ENCODE peak calls at places on chromosomes 16 and 17, in seven cellular contexts. One of them, this sample, is unnamed.

GRCh38 chr17:82204831-82205719 is 7.6 kb downstream of the CCDC57 start:
- DNase-seq in sigmoid colon: no peak
- DNase-seq in transverse colon: no peak
- DNase-seq in prostate gland: no peak
- DNase-seq in GM12891: no peak
- DNase-seq in suprapubic skin: no peak
- DNase-seq in breast epithelium: no peak
- DNase-seq in this sample: peak

GRCh38 chr17:43211480-43212402 is at the start of gene TMEM106A:
- DNase-seq in sigmoid colon: peak
- DNase-seq in transverse colon: peak
- DNase-seq in prostate gland: peak
- DNase-seq in GM12891: peak
- DNase-seq in suprapubic skin: peak
- DNase-seq in breast epithelium: peak
- DNase-seq in this sample: no peak

GRCh38 chr17:31068291-31068690 is 26.5 kb upstream of the NF1 start:
- DNase-seq in sigmoid colon: no peak
- DNase-seq in transverse colon: peak
- DNase-seq in prostate gland: no peak
- DNase-seq in GM12891: no peak
- DNase-seq in suprapubic skin: no peak
- DNase-seq in breast epithelium: no peak
- DNase-seq in this sample: peak

GRCh38 chr17:17168401-17168800 is 37.7 kb downstream of the PLD6 start:
- DNase-seq in sigmoid colon: no peak
- DNase-seq in transverse colon: no peak
- DNase-seq in prostate gland: no peak
- DNase-seq in GM12891: no peak
- DNase-seq in suprapubic skin: no peak
- DNase-seq in breast epithelium: no peak
- DNase-seq in this sample: no peak

GRCh38 chr17:32160526-32160925 is 18.2 kb downstream of the RHOT1 start:
- DNase-seq in sigmoid colon: no peak
- DNase-seq in transverse colon: no peak
- DNase-seq in prostate gland: no peak
- DNase-seq in GM12891: no peak
- DNase-seq in suprapubic skin: no peak
- DNase-seq in breast epithelium: no peak
- DNase-seq in this sample: no peak

GRCh38 chr16:80015566-80015965 is 415.0 kb upstream of the MAF start:
- DNase-seq in sigmoid colon: no peak
- DNase-seq in transverse colon: no peak
- DNase-seq in prostate gland: no peak
- DNase-seq in GM12891: no peak
- DNase-seq in suprapubic skin: no peak
- DNase-seq in breast epithelium: no peak
- DNase-seq in this sample: no peak

GRCh38 chr17:59695943-59696681 is 11.1 kb downstream of the PTRH2 start:
- DNase-seq in sigmoid colon: no peak
- DNase-seq in transverse colon: no peak
- DNase-seq in prostate gland: no peak
- DNase-seq in GM12891: no peak
- DNase-seq in suprapubic skin: no peak
- DNase-seq in breast epithelium: no peak
- DNase-seq in this sample: no peak

GRCh38 chr16:52592216-52592592 is 45.3 kb upstream of the TOX3 start:
- DNase-seq in sigmoid colon: no peak
- DNase-seq in transverse colon: no peak
- DNase-seq in prostate gland: no peak
- DNase-seq in GM12891: no peak
- DNase-seq in suprapubic skin: no peak
- DNase-seq in breast epithelium: no peak
- DNase-seq in this sample: no peak

DNA sequence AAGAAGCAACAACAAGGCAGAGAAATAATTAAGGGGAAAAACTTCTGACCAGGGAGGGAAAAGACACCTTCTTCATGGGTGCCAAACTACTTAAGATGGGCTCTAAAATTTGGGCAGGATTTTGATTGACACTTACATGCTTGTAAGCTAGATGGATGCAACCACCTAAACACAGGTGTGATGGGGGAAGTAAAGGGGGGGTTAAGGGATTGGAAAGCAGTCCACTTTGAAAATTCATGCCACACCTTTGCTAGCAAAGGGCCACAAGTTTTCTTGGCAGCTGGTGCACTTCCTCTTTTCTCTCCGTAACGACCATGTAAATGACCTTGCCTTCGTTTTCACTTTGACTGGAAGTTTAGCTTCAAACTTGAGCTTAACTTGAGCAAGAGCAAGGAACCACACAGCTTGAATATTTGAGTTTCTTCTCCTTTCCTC is 14.3 kb upstream of the PRKAR1A start:
- DNase-seq in sigmoid colon: no peak
- DNase-seq in transverse colon: peak
- DNase-seq in prostate gland: no peak
- DNase-seq in GM12891: peak
- DNase-seq in suprapubic skin: no peak
- DNase-seq in breast epithelium: no peak
- DNase-seq in this sample: no peak
- TF ChIP-seq POLR2AphosphoS5 in sigmoid colon: no peak
- TF ChIP-seq POLR2AphosphoS5 in transverse colon: no peak
- TF ChIP-seq POLR2AphosphoS5 in prostate gland: no peak
- TF ChIP-seq POLR2AphosphoS5 in GM12891: peak
- TF ChIP-seq POLR2AphosphoS5 in suprapubic skin: no peak
- TF ChIP-seq POLR2AphosphoS5 in breast epithelium: no peak
- TF ChIP-seq POLR2AphosphoS5 in this sample: peak

GRCh38 chr16:66845791-66846221 is 1.6 kb downstream of the CA7 start:
- DNase-seq in sigmoid colon: no peak
- DNase-seq in transverse colon: no peak
- DNase-seq in prostate gland: no peak
- DNase-seq in GM12891: no peak
- DNase-seq in suprapubic skin: no peak
- DNase-seq in breast epithelium: no peak
- DNase-seq in this sample: no peak
- TF ChIP-seq POLR2AphosphoS5 in sigmoid colon: no peak
- TF ChIP-seq POLR2AphosphoS5 in transverse colon: no peak
- TF ChIP-seq POLR2AphosphoS5 in prostate gland: no peak
- TF ChIP-seq POLR2AphosphoS5 in GM12891: no peak
- TF ChIP-seq POLR2AphosphoS5 in suprapubic skin: no peak
- TF ChIP-seq POLR2AphosphoS5 in breast epithelium: no peak
- TF ChIP-seq POLR2AphosphoS5 in this sample: no peak

GRCh38 chr16:70659546-70659945 is 13.2 kb downstream of the IL34 start:
- DNase-seq in sigmoid colon: peak
- DNase-seq in transverse colon: no peak
- DNase-seq in prostate gland: no peak
- DNase-seq in GM12891: no peak
- DNase-seq in suprapubic skin: no peak
- DNase-seq in breast epithelium: no peak
- DNase-seq in this sample: no peak

GRCh38 chr16:70656712-70657263 is 10.4 kb downstream of the IL34 start:
- DNase-seq in sigmoid colon: no peak
- DNase-seq in transverse colon: no peak
- DNase-seq in prostate gland: no peak
- DNase-seq in GM12891: no peak
- DNase-seq in suprapubic skin: no peak
- DNase-seq in breast epithelium: no peak
- DNase-seq in this sample: no peak

GRCh38 chr16:70658921-70659320 is 12.6 kb downstream of the IL34 start:
- DNase-seq in sigmoid colon: peak
- DNase-seq in transverse colon: no peak
- DNase-seq in prostate gland: no peak
- DNase-seq in GM12891: no peak
- DNase-seq in suprapubic skin: no peak
- DNase-seq in breast epithelium: no peak
- DNase-seq in this sample: no peak

GRCh38 chr16:70656065-70656711 is 9.8 kb downstream of the IL34 start:
- DNase-seq in sigmoid colon: peak
- DNase-seq in transverse colon: no peak
- DNase-seq in prostate gland: no peak
- DNase-seq in GM12891: no peak
- DNase-seq in suprapubic skin: no peak
- DNase-seq in breast epithelium: no peak
- DNase-seq in this sample: no peak

DNA sequence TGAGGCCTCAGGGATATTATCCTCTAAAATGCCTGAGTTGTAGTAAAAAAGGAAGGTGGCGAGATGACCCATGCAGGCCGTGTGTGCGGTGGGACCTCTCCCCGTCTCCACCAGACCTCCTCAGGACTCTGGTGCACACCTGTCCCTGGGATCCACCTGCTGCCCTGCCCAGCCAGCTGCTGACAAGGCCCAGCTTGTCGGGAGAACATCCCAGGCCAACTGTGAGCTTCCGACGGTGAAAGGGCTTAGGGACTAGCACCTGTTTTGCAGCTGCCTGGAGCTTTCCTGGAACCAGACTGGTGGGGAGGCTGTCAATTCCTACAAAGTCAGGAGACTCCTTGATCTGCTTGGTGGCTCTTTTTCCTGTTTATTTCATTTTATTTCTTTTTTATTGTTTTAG is 11.6 kb downstream of the IL34 start:
- DNase-seq in sigmoid colon: peak
- DNase-seq in transverse colon: no peak
- DNase-seq in prostate gland: no peak
- DNase-seq in GM12891: no peak
- DNase-seq in suprapubic skin: no peak
- DNase-seq in breast epithelium: no peak
- DNase-seq in this sample: no peak
- TF ChIP-seq POLR2AphosphoS5 in sigmoid colon: no peak
- TF ChIP-seq POLR2AphosphoS5 in transverse colon: no peak
- TF ChIP-seq POLR2AphosphoS5 in prostate gland: no peak
- TF ChIP-seq POLR2AphosphoS5 in GM12891: no peak
- TF ChIP-seq POLR2AphosphoS5 in suprapubic skin: no peak
- TF ChIP-seq POLR2AphosphoS5 in breast epithelium: no peak
- TF ChIP-seq POLR2AphosphoS5 in this sample: no peak

DNA sequence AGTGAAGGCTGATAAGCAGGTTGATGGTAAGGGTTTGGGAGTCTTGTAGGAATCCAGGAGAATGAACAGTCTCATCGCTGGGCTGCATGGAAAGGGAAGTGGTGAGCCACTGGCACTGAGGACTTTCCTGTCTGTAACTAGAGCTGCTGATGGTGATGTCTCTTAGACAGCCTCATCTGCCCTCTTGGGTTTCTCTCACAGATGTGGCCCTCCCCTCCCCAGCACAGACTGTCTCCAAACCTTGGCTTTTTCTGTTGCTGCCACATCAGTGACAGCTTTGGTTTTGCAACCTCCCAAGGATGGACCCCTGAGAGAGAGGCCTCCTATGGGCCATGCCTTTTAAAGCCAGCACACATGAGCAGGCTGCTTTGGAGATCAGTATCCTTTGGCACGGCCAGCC is 16.9 kb downstream of the PLCG2 start:
- DNase-seq in sigmoid colon: no peak
- DNase-seq in transverse colon: peak
- DNase-seq in prostate gland: no peak
- DNase-seq in GM12891: no peak
- DNase-seq in suprapubic skin: no peak
- DNase-seq in breast epithelium: no peak
- DNase-seq in this sample: peak
- TF ChIP-seq POLR2AphosphoS5 in sigmoid colon: no peak
- TF ChIP-seq POLR2AphosphoS5 in transverse colon: no peak
- TF ChIP-seq POLR2AphosphoS5 in prostate gland: no peak
- TF ChIP-seq POLR2AphosphoS5 in GM12891: no peak
- TF ChIP-seq POLR2AphosphoS5 in suprapubic skin: no peak
- TF ChIP-seq POLR2AphosphoS5 in breast epithelium: no peak
- TF ChIP-seq POLR2AphosphoS5 in this sample: no peak

DNA sequence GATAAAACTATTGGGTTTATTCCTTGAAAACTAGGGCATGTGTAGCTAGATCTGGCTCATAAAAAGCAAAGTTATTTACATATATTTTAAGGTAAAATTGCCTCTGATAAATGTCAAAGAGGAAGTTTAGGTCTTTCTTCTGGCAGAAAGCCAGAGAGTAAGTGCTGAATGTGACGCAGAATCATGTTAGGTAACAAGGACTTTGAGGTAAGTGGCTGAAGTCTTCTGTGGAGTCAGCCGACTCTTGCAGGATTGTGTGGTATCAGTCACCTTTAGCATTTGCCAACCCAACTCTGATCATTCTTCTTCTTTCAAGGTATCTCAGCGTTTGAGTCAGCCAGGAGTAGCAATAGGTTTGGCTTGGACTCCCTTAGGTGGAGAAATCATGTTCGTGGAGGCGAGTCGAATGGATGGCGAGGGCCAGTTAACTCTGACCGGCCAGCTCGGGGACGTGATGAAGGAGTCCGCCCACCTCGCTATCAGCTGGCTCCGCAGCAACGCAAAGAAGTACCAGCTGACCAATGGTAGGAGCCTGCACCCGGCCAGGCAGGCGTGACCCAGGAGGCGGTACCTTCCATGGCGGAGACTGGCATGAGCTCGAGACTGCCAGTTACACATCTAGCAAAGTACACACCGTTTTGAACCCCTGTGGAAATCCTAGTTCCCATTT is 37.9 kb downstream of the SIAH1 start:
- DNase-seq in sigmoid colon: no peak
- DNase-seq in transverse colon: no peak
- DNase-seq in prostate gland: no peak
- DNase-seq in GM12891: no peak
- DNase-seq in suprapubic skin: no peak
- DNase-seq in breast epithelium: no peak
- DNase-seq in this sample: peak
- TF ChIP-seq POLR2AphosphoS5 in sigmoid colon: no peak
- TF ChIP-seq POLR2AphosphoS5 in transverse colon: no peak
- TF ChIP-seq POLR2AphosphoS5 in prostate gland: no peak
- TF ChIP-seq POLR2AphosphoS5 in GM12891: no peak
- TF ChIP-seq POLR2AphosphoS5 in suprapubic skin: no peak
- TF ChIP-seq POLR2AphosphoS5 in breast epithelium: no peak
- TF ChIP-seq POLR2AphosphoS5 in this sample: no peak

GRCh38 chr17:77147357-77147801 is 6.6 kb downstream of the SEC14L1 start:
- DNase-seq in sigmoid colon: no peak
- DNase-seq in transverse colon: peak
- DNase-seq in prostate gland: no peak
- DNase-seq in GM12891: peak
- DNase-seq in suprapubic skin: no peak
- DNase-seq in breast epithelium: no peak
- DNase-seq in this sample: no peak

GRCh38 chr17:77145209-77145608 is 4.4 kb downstream of the SEC14L1 start:
- DNase-seq in sigmoid colon: no peak
- DNase-seq in transverse colon: no peak
- DNase-seq in prostate gland: no peak
- DNase-seq in GM12891: no peak
- DNase-seq in suprapubic skin: no peak
- DNase-seq in breast epithelium: no peak
- DNase-seq in this sample: no peak

GRCh38 chr17:77146882-77147281 is 6.1 kb downstream of the SEC14L1 start:
- DNase-seq in sigmoid colon: no peak
- DNase-seq in transverse colon: peak
- DNase-seq in prostate gland: no peak
- DNase-seq in GM12891: no peak
- DNase-seq in suprapubic skin: no peak
- DNase-seq in breast epithelium: no peak
- DNase-seq in this sample: no peak

GRCh38 chr17:77144227-77144626 is 3.5 kb downstream of the SEC14L1 start:
- DNase-seq in sigmoid colon: peak
- DNase-seq in transverse colon: no peak
- DNase-seq in prostate gland: no peak
- DNase-seq in GM12891: no peak
- DNase-seq in suprapubic skin: no peak
- DNase-seq in breast epithelium: no peak
- DNase-seq in this sample: no peak

GRCh38 chr17:77145635-77146632 is 5.2 kb downstream of the SEC14L1 start:
- DNase-seq in sigmoid colon: peak
- DNase-seq in transverse colon: peak
- DNase-seq in prostate gland: peak
- DNase-seq in GM12891: no peak
- DNase-seq in suprapubic skin: peak
- DNase-seq in breast epithelium: peak
- DNase-seq in this sample: no peak
- TF ChIP-seq POLR2AphosphoS5 in sigmoid colon: no peak
- TF ChIP-seq POLR2AphosphoS5 in transverse colon: peak
- TF ChIP-seq POLR2AphosphoS5 in prostate gland: peak
- TF ChIP-seq POLR2AphosphoS5 in GM12891: peak
- TF ChIP-seq POLR2AphosphoS5 in suprapubic skin: no peak
- TF ChIP-seq POLR2AphosphoS5 in breast epithelium: no peak
- TF ChIP-seq POLR2AphosphoS5 in this sample: no peak